ENCODE peak calls at places on chromosomes 13 and 19, in eight cellular contexts. I, W, U, D, L, X, H and M are unnamed samples.

GRCh38 chr13:71643466-71643865 is 223.5 kb downstream of the DACH1 start:
- DNase-seq in I (no peak), L (no peak), H (no peak), X (no peak), D (no peak), U (no peak), W (no peak), M (no peak)

GRCh38 chr19:4539697-4540581 is at the start of gene LRG1:
- DNase-seq in X (peak), W (peak), I (no peak), D (no peak), U (peak), L (no peak), H (no peak), M (peak)

GRCh38 chr19:45528744-45529453 is 21.6 kb downstream of the VASP start:
- DNase-seq in W (peak), I (peak), L (no peak), H (peak), X (peak), D (no peak), U (peak), M (no peak)

GRCh38 chr19:41957838-41958366 is 1.2 kb downstream of the RABAC1 start:
- DNase-seq in X (peak), H (peak), U (peak), L (peak), I (peak), W (peak), D (peak), M (peak)

GRCh38 chr19:571127-571974 is 1.0 kb upstream of the BSG start:
- DNase-seq in D (peak), L (no peak), W (peak), I (peak), H (peak), X (peak), U (peak), M (no peak)

GRCh38 chr13:73129023-73129422 is 70.2 kb downstream of the KLF5 start:
- DNase-seq in W (no peak), I (no peak), H (no peak), L (no peak), D (peak), U (no peak), X (no peak), M (no peak)

GRCh38 chr19:46408611-46409039 is 4.7 kb downstream of the CCDC8 start:
- DNase-seq in W (peak), U (peak), I (no peak), L (no peak), X (peak), D (peak), H (no peak), M (peak)

GRCh38 chr19:7789447-7789846 is 26.4 kb downstream of the CLEC4M start:
- DNase-seq in H (no peak), X (no peak), U (peak), W (no peak), I (no peak), D (no peak), L (no peak), M (no peak)

GRCh38 chr19:33728141-33728540 is 68.5 kb upstream of the KCTD15 start:
- DNase-seq in L (no peak), W (no peak), X (no peak), I (no peak), U (no peak), H (no peak), D (no peak), M (no peak)

GRCh38 chr19:47779524-47780214 is 1.2 kb downstream of the SELENOW start:
- DNase-seq in I (no peak), W (no peak), D (no peak), H (no peak), L (no peak), U (peak), X (no peak), M (peak)

GRCh38 chr19:10419200-10419645 is 1.1 kb upstream of the PDE4A start:
- DNase-seq in X (no peak), W (no peak), L (no peak), U (no peak), I (peak), D (no peak), H (no peak), M (no peak)

GRCh38 chr19:45349126-45349415 is 8.5 kb downstream of the KLC3 start:
- DNase-seq in U (no peak), L (no peak), W (no peak), X (no peak), H (no peak), D (no peak), I (no peak), M (no peak)

GRCh38 chr19:46209051-46209450 is 20.5 kb upstream of the IGFL1 start:
- DNase-seq in X (no peak), H (peak), U (peak), I (no peak), W (no peak), D (no peak), L (no peak), M (no peak)

GRCh38 chr19:19613456-19613855 is 5.0 kb downstream of the PBX4 start:
- DNase-seq in H (peak), U (no peak), L (no peak), X (no peak), W (no peak), D (no peak), I (no peak), M (no peak)

GRCh38 chr19:22735911-22736645 is 47.9 kb downstream of the ZNF99 start:
- DNase-seq in D (no peak), U (no peak), X (no peak), L (no peak), H (no peak), I (no peak), W (no peak), M (peak)

GRCh38 chr13:33172400-33172799 is 113.2 kb downstream of the STARD13 start:
- DNase-seq in I (no peak), X (no peak), U (no peak), L (no peak), H (no peak), D (no peak), W (no peak), M (no peak)

GRCh38 chr19:1384478-1385110 is 887 bp downstream of the NDUFS7 start:
- DNase-seq in H (no peak), U (no peak), X (no peak), D (no peak), L (no peak), W (no peak), I (no peak), M (no peak)

GRCh38 chr19:46609511-46610412 is 8.6 kb downstream of the CALM3 start:
- DNase-seq in D (no peak), U (no peak), W (peak), L (no peak), H (no peak), I (peak), X (peak), M (no peak)

GRCh38 chr13:46580362-46580839 is 27.4 kb downstream of the LRCH1 start:
- DNase-seq in U (no peak), I (no peak), L (no peak), D (no peak), X (no peak), H (no peak), W (no peak), M (no peak)

GRCh38 chr13:110062077-110062776 is 244.7 kb downstream of the COL4A1 start:
- DNase-seq in L (no peak), W (no peak), U (no peak), D (peak), I (no peak), H (peak), X (no peak), M (no peak)

GRCh38 chr13:113592571-113592970 is 8.0 kb downstream of the TFDP1 start:
- DNase-seq in L (no peak), I (peak), X (no peak), D (no peak), W (peak), U (no peak), H (no peak), M (peak)

GRCh38 chr13:48727252-48728011 is 73.7 kb downstream of the CYSLTR2 start:
- DNase-seq in H (no peak), L (no peak), U (no peak), W (no peak), D (peak), I (no peak), X (no peak), M (peak)

GRCh38 chr13:94324409-94325147 is 154.9 kb downstream of the DCT start:
- DNase-seq in U (no peak), H (no peak), L (no peak), W (no peak), D (no peak), I (no peak), X (no peak), M (no peak)

GRCh38 chr13:94322925-94323324 is 156.6 kb downstream of the DCT start:
- DNase-seq in U (no peak), H (no peak), L (no peak), W (no peak), D (no peak), X (no peak), I (no peak), M (no peak)

GRCh38 chr13:94325148-94325528 is 154.3 kb downstream of the DCT start:
- DNase-seq in X (no peak), W (no peak), I (no peak), U (no peak), L (no peak), H (no peak), D (no peak), M (no peak)

GRCh38 chr13:94325660-94326059 is 153.8 kb downstream of the DCT start:
- DNase-seq in U (no peak), W (peak), D (peak), H (no peak), I (no peak), X (no peak), L (no peak), M (no peak)

DNA sequence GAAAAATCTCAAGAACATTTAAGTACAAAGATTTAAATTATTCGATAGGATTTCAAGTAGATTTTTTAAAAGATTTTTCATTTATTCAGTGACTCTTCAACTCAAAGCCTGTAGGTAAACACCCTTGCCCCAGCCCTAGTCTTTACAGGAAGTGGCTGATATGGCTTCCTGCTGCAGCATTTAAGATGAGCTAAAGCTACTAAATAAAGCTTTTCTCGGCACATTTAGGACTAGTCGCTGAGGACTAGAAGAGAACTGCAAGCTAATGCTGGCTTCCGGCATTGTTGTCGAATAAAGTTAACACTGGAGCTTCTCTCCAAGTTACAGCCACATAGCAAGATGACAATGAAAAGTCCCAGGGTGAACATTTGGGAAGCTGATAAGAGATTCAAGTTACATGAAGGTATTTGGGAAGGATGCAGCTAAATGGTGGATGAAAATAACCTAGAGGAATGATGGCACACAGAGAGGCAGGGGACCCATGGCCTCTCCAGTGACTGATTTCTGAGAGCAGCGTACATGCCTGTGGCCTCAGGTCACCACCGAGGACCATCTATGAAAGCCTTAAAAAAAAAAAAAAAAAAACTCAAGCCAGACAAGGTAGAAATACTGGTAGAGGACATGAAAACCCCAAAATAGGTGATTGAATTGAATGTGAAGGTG is 155.6 kb downstream of the DCT start:
- DNase-seq in U (no peak), W (no peak), D (no peak), L (no peak), I (peak), X (no peak), H (no peak), M (no peak)
- H3K4me3 ChIP-seq in U (no peak), W (no peak), D (no peak), L (no peak), I (peak), X (no peak), H (no peak), M (no peak)

DNA sequence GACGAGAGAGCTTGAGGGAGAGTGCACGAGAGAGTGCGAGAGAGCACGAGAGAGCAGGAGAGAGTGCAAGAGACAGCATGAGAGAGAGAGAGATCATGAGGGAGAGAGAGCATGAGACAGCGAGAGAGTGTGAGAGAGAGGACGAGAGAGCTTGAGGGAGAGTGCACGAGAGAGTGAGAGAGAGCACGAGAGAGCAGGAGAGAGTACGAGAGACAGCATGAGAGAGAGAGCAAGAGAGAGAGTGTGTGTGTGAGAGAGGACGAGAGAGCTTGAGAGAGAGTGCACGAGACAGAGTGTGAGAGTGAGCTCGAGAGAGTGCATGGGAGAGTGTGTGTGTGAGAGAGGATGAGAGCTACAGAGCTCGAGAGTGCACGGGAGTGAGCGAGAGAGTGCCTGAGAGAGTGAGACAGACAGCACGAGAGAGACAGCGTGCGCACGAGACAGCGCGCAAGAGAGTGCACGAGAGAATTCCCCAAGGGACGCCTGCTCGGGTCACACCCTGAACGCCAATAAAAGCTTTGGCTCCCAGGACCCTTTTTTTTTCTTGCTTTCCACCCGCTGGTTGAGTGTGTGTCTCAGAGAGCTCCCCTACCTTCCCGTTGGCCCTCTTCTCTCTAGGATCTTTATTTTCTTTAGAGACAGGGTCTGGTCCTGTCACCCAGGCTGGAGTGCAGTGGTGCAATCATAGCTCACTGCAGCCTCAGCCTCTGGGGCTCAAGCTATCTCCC is 3.7 kb downstream of the CD70 start:
- DNase-seq in U (peak), W (no peak), X (no peak), H (no peak), D (no peak), L (no peak), I (no peak), M (no peak)
- H3K4me3 ChIP-seq in U (no peak), W (no peak), X (no peak), H (peak), D (no peak), L (no peak), I (peak), M (no peak)

GRCh38 chr13:30354481-30355404 is 47.4 kb upstream of the KATNAL1 start:
- DNase-seq in W (peak), X (no peak), D (no peak), U (no peak), I (no peak), L (no peak), H (no peak), M (no peak)
- H3K4me3 ChIP-seq in W (no peak), X (no peak), D (no peak), U (no peak), I (no peak), L (no peak), H (no peak), M (no peak)

DNA sequence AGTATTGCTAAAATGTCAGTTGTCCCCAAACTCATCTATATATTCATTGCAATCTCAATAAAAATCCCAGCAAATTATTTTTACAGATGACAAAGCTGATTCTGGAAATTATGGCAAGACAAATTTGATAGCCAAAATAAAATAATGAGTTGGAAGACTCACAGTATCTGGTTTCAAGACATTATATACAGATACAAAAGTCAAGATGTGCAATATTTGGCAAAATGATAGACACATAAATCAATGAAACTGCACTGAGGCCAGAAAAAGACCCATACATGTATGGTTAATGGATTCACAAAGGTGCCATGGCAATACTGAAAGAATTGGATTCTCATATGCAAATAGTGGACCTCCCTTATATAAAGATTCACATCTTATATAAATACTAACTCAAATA is 24.2 kb downstream of the ZNF45 start:
- DNase-seq in L (no peak), U (no peak), I (no peak), X (no peak), W (no peak), D (no peak), H (no peak), M (no peak)
- H3K4me3 ChIP-seq in L (no peak), U (no peak), I (no peak), X (no peak), W (no peak), D (no peak), H (no peak), M (no peak)

DNA sequence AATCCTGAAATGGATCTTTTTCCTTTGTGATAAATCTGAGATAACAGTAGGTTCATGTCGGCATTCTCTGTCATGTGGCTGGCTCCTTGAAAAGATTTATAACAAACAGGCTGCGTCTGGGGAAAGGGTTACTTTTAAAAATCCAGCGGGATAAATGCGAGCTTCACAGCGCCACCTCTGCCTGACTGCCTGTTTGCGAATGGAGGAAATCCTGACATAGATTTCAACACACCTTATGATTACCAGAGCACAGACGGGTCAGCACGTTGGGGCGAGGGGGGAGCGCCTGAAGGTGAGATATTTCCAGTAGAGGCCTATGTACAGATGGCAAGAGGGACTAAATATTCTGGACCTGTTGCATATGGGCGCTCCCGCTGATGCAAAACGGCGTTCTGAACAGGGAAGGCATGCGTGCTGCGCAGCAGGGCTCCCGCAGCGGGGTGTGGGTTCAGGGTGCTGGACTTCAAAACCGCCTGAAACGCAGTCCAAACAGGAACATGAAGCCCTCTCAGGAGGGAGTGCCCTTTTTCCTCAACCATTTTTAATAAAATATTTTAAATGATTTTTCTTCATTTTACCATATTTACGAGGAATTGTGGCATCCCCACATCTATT is 445.3 kb upstream of the SGCG start:
- DNase-seq in I (no peak), D (no peak), U (no peak), L (no peak), H (no peak), W (peak), X (no peak), M (no peak)
- H3K4me3 ChIP-seq in I (no peak), D (no peak), U (no peak), L (no peak), H (no peak), W (no peak), X (no peak), M (no peak)

GRCh38 chr13:79682164-79682563 is 201.2 kb downstream of the NDFIP2 start:
- DNase-seq in L (no peak), H (no peak), W (no peak), U (no peak), D (no peak), I (no peak), X (no peak), M (no peak)

GRCh38 chr13:79688741-79689140 is 207.8 kb downstream of the NDFIP2 start:
- DNase-seq in W (no peak), H (no peak), D (no peak), L (no peak), X (no peak), I (no peak), U (no peak), M (no peak)

GRCh38 chr13:79684426-79684825 is 203.5 kb downstream of the NDFIP2 start:
- DNase-seq in U (no peak), L (no peak), H (no peak), X (no peak), W (no peak), D (peak), I (no peak), M (no peak)

GRCh38 chr13:79681069-79681468 is 200.1 kb downstream of the NDFIP2 start:
- DNase-seq in U (no peak), X (no peak), W (no peak), H (peak), I (no peak), L (no peak), D (no peak), M (no peak)

DNA sequence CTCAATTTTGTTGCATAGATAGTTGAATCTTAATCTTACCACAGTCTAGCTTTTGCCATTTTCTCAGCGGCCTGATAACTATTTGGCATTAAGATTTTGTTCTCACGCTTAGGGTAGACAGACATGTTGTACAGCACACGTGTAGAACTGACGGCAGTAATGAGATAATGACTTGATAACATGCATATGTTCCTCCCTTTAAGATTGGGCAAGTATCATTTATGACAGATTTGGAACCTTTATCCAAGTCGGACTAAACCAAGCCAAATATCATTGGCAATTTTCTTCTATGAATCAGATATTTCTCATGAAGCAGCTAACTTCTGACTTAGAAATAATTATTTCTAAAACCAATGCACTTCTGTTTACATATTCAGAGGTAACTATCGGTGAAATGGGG is 205.5 kb downstream of the NDFIP2 start:
- DNase-seq in X (no peak), H (no peak), L (no peak), D (peak), I (no peak), U (no peak), W (no peak), M (no peak)
- H3K4me3 ChIP-seq in X (no peak), H (no peak), L (no peak), D (no peak), I (no peak), U (no peak), W (no peak), M (no peak)